ENCODE peak calls at places on chromosomes 13 and 19, in five cellular contexts. W is heart left ventricle; Q is stimulated activated CD4-positive, alpha-beta T cell treated with anti-CD3 and anti-CD28 coated beads, Interleukin-15, amount 100 ng/mL, for 1 hour; I is HEK293T; J is A673. T is an unnamed sample.

GRCh38 chr19:18731562-18732008 is 48.1 kb downstream of the CRTC1 start:
- DNase-seq in W (peak), Q (no peak), I (no peak), J (peak), T (no peak)

GRCh38 chr13:112105884-112106283 is 38.9 kb downstream of the SOX1 start:
- DNase-seq in W (no peak), Q (no peak), I (no peak), J (no peak), T (no peak)

GRCh38 chr13:98181106-98181815 is 4.2 kb upstream of the RNF113B start:
- DNase-seq in W (no peak), Q (no peak), I (no peak), J (no peak), T (no peak)

GRCh38 chr13:77448689-77449088 is 86.8 kb upstream of the SCEL start:
- DNase-seq in W (no peak), Q (no peak), I (no peak), J (no peak), T (no peak)

GRCh38 chr13:34776390-34776981 is 165.6 kb upstream of the NBEA start:
- DNase-seq in W (no peak), Q (no peak), I (no peak), J (no peak), T (no peak)

GRCh38 chr13:48808689-48809088 is 155.0 kb downstream of the CYSLTR2 start:
- DNase-seq in W (no peak), Q (no peak), I (no peak), J (no peak), T (no peak)

GRCh38 chr13:110127986-110128511 is 178.9 kb downstream of the COL4A1 start:
- DNase-seq in W (no peak), Q (no peak), I (no peak), J (no peak), T (no peak)

GRCh38 chr19:13347351-13347750 is 158.9 kb downstream of the CACNA1A start:
- DNase-seq in W (no peak), Q (no peak), I (no peak), J (no peak), T (no peak)

GRCh38 chr13:77337159-77337558 is 10.3 kb upstream of the MYCBP2 start:
- DNase-seq in W (no peak), Q (no peak), I (no peak), J (no peak), T (no peak)